ENCODE peak calls at places on chromosomes 3 and 15, in four cellular contexts. N is A549, A is K562, U is GM12878. P is an unnamed sample.

GRCh38 chr3:159637895-159638542 is 350.6 kb upstream of the IL12A start:
- DNase-seq in N (no peak), A (no peak), U (no peak), P (no peak)

GRCh38 chr3:37418357-37418756 is 244.0 kb upstream of the LRRFIP2 start:
- DNase-seq in N (no peak), A (no peak), U (no peak), P (no peak)

GRCh38 chr3:187456268-187456667 is 88.1 kb downstream of the RTP4 start:
- DNase-seq in N (no peak), A (no peak), U (no peak), P (no peak)

GRCh38 chr3:37174532-37175126 is at the start of gene LRRFIP2:
- DNase-seq in N (no peak), A (no peak), U (peak; percentile 51), P (no peak)

GRCh38 chr3:84082726-84083125 is 876.1 kb upstream of the CADM2 start:
- DNase-seq in N (no peak), A (no peak), U (no peak), P (no peak)

GRCh38 chr15:32956006-32956405 is 238.2 kb downstream of the GREM1 start:
- DNase-seq in N (peak; percentile 55), A (peak; percentile 8), U (no peak), P (peak; percentile 25)

GRCh38 chr15:32802296-32802936 is 84.6 kb downstream of the GREM1 start:
- DNase-seq in N (no peak), A (no peak), U (no peak), P (no peak)

GRCh38 chr3:101099791-101100190 is 106.6 kb upstream of the ABI3BP start:
- DNase-seq in N (no peak), A (no peak), U (no peak), P (no peak)

GRCh38 chr3:23153034-23153433 is 50.1 kb upstream of the UBE2E2 start:
- DNase-seq in N (no peak), A (no peak), U (no peak), P (no peak)

GRCh38 chr3:73098873-73099272 is 37.4 kb downstream of the EBLN2 start:
- DNase-seq in N (no peak), A (no peak), U (no peak), P (no peak)

GRCh38 chr3:125191730-125192129 is 20.8 kb downstream of the SLC12A8 start:
- DNase-seq in N (no peak), A (no peak), U (no peak), P (no peak)

GRCh38 chr15:41930221-41930866 is 36.5 kb upstream of the SPTBN5 start:
- DNase-seq in N (peak; percentile 85), A (no peak), U (peak; percentile 17), P (peak; percentile 15)

GRCh38 chr3:183195266-183195665 is 32.7 kb upstream of the LAMP3 start:
- DNase-seq in N (no peak), A (no peak), U (no peak), P (no peak)

GRCh38 chr15:90318591-90318990 is 33.5 kb upstream of the ZNF774 start:
- DNase-seq in N (no peak), A (no peak), U (no peak), P (no peak)

GRCh38 chr3:100615684-100616083 is 6.3 kb downstream of the ADGRG7 start:
- DNase-seq in N (no peak), A (no peak), U (no peak), P (no peak)

GRCh38 chr3:159872374-159873109 is 116.1 kb upstream of the IL12A start:
- DNase-seq in N (peak; percentile 84), A (no peak), U (no peak), P (no peak)

GRCh38 chr3:69855436-69856162 is 116.3 kb downstream of the MITF start:
- DNase-seq in N (no peak), A (no peak), U (no peak), P (no peak)

GRCh38 chr3:176941674-176942073 is 255.6 kb downstream of the TBL1XR1 start:
- DNase-seq in N (no peak), A (no peak), U (no peak), P (no peak)

GRCh38 chr3:111071257-111072015 is at the start of gene NECTIN3:
- DNase-seq in N (peak; percentile 69), A (peak; percentile 73), U (no peak), P (peak; percentile 90)

GRCh38 chr15:91114301-91114700 is 14.2 kb downstream of the SV2B start:
- DNase-seq in N (no peak), A (no peak), U (no peak), P (no peak)

GRCh38 chr3:156674911-156675743 is 737 bp downstream of the TIPARP start:
- DNase-seq in N (peak; percentile 16), A (peak; percentile 52), U (no peak), P (no peak)

GRCh38 chr3:196159952-196160804 is 51.0 kb downstream of the ZDHHC19 start:
- DNase-seq in N (no peak), A (peak; percentile 74), U (peak; percentile 72), P (no peak)

GRCh38 chr15:96595951-96596350 is 265.5 kb downstream of the NR2F2 start:
- DNase-seq in N (no peak), A (no peak), U (no peak), P (peak; percentile 18)

GRCh38 chr15:34437687-34438086 is at the start of gene GOLGA8A:
- DNase-seq in N (no peak), A (peak; percentile 88), U (peak; percentile 74), P (peak; percentile 26)

GRCh38 chr3:129822679-129823078 is 70.8 kb downstream of the TMCC1 start:
- DNase-seq in N (no peak), A (no peak), U (no peak), P (no peak)

GRCh38 chr3:33658971-33659848 is 58.8 kb downstream of the CLASP2 start:
- DNase-seq in N (peak; percentile 50), A (peak; percentile 69), U (peak; percentile 23), P (peak; percentile 64)

GRCh38 chr15:41683955-41684354 is 23.8 kb downstream of the MGA start:
- DNase-seq in N (no peak), A (no peak), U (no peak), P (peak; percentile 18)

GRCh38 chr3:167941234-167941995 is 154.3 kb downstream of the GOLIM4 start:
- DNase-seq in N (no peak), A (peak; percentile 31), U (no peak), P (no peak)

GRCh38 chr15:68054658-68055223 is 626 bp downstream of the PIAS1 start:
- DNase-seq in N (peak; percentile 71), A (peak; percentile 80), U (no peak), P (peak; percentile 44)

GRCh38 chr3:123926396-123926795 is 34.6 kb downstream of the CCDC14 start:
- DNase-seq in N (no peak), A (no peak), U (no peak), P (no peak)

GRCh38 chr3:43584043-43584826 is 37.6 kb downstream of the ANO10 start:
- DNase-seq in N (no peak), A (peak; percentile 38), U (no peak), P (no peak)

GRCh38 chr3:136787226-136787793 is 31.6 kb upstream of the SLC35G2 start:
- DNase-seq in N (no peak), A (peak; percentile 11), U (no peak), P (peak; percentile 27)

GRCh38 chr3:101571028-101571895 is 2.7 kb upstream of the PCNP start:
- DNase-seq in N (no peak), A (no peak), U (no peak), P (no peak)

GRCh38 chr3:87167634-87168456 is 59.3 kb upstream of the CHMP2B start:
- DNase-seq in N (peak; percentile 2), A (peak; percentile 20), U (peak; percentile 15), P (peak; percentile 31)

DNA sequence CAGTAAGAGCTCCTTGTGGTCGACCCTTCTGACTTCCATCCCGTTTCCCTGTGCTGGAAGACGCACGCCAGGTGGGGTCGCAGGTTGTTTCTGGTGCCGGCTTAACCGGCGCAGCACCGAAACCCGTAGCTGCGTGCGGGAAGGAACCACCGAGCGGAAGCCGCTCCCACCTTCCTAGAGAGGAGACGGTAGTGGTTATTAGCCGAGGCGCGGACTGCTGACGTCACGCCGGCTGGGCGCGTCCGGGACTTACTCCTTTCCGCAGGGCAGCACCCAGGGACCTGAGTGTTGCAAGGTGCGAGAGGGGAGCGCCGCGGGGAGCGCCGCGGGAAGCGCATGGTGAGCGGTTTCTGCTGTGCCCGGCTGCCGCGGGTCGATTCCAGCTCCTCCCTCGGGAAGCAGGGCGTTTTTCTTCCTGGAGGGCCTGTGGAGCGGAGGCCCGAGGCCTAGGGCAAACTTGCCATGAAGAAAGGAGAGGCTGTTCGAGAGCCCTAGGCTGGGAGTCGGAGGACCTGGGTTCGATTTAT is at the start of gene ZNF501:
- DNase-seq in N (no peak), A (peak; percentile 94), U (peak; percentile 42), P (peak; percentile 90)
- H3K9me3 ChIP-seq in N (peaks cover 56% of the 10 kb centered on the region), A (peaks cover 21% of the 10 kb centered on the region), U (peaks cover 33% of the 10 kb centered on the region), P (peaks cover 49% of the 10 kb centered on the region)

GRCh38 chr15:57217716-57218598 is 158.3 kb upstream of the CGNL1 start:
- DNase-seq in N (no peak), A (no peak), U (no peak), P (no peak)

GRCh38 chr15:57216288-57216687 is 160.0 kb upstream of the CGNL1 start:
- DNase-seq in N (no peak), A (no peak), U (no peak), P (no peak)

GRCh38 chr15:57215371-57215770 is 160.9 kb upstream of the CGNL1 start:
- DNase-seq in N (no peak), A (no peak), U (no peak), P (no peak)

GRCh38 chr15:57220220-57220619 is 156.1 kb upstream of the CGNL1 start:
- DNase-seq in N (no peak), A (no peak), U (no peak), P (no peak)

DNA sequence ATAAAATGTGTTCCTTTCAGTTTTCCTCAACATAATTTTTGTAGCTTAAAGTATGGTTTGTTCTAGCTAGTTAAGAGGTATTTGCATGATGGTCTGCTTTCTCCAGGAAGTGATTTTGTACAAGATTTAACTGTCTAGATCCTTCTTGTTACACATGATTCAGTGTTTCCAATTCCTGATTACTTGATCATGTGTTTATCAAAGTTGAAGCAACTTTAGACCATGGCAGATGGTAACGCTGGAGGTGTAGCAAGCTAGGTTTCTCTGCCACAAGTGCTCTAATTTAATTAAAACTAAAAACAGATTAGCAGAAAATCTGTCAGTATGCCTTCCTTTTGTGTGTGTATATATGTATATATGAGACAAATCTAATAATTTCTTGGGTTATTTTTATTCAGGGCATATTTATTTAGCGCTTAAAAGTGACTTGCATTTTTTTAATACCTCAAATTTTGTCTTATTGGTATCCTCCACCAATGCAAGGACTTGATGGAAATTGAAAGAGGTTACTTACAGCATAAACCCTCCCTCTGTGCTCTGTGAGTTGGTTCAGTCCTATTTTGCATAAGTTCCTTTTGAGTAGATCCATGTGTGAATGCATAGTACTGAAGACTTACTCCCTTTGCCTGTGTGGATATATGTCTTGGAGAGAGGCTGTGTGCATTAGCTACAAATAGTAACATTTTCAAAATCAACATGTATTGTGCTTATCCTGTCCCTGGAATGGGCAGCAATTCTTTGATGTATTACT is 157.3 kb upstream of the CGNL1 start:
- DNase-seq in N (no peak), A (no peak), U (no peak), P (no peak)
- TF ChIP-seq CHD4 in N (no peak), A (no peak), U (no peak), P (no peak)

DNA sequence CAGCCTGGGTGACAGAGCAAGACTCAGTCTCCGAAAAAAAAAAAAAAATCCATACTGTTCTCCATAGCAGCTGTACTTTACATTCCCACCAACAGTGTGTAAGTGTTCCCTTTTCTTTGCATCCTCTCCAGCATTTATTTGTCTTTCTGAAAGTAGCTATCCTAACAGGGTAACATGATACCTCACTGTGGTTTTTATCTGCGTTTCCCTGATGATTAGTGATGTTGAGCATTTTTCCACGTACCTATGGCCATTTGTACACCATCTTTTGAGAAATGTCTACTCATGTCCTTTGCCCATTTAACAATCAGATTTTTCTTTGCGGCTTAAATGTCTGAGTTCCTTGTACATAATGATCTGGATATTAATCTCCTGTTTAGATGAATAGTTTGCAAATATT is 119.3 kb downstream of the RFX7 start:
- DNase-seq in N (no peak), A (no peak), U (no peak), P (no peak)
- H3K9me3 ChIP-seq in N (peaks cover 64% of the 10 kb centered on the region), A (peaks cover 8% of the 10 kb centered on the region), U (peaks cover 27% of the 10 kb centered on the region), P (peaks cover 35% of the 10 kb centered on the region)

GRCh38 chr15:83205725-83206324 is 1.8 kb downstream of the HDGFL3 start:
- DNase-seq in N (no peak), A (no peak), U (no peak), P (no peak)
- TF ChIP-seq CHD4 in N (no peak), A (no peak), U (no peak), P (no peak)